ENCODE peak calls at places on chromosomes 11 and 22, in four cellular contexts. U is CD8-positive, alpha-beta T cell; C is neural progenitor cell; H is right atrium auricular region. I is an unnamed sample. For H3K27me3, the result is how much of the 10 kb centered on the place peaks cover.

GRCh38 chr11:117026593-117027330 is 71.5 kb downstream of the SIK3 start:
- DNase-seq in U (no peak), C (no peak), H (no peak), I (no peak)

GRCh38 chr11:30172158-30172557 is 58.7 kb upstream of the FSHB start:
- DNase-seq in U (no peak), C (no peak), H (no peak), I (no peak)

GRCh38 chr22:30572840-30573593 is 1.4 kb downstream of the GAL3ST1 start:
- DNase-seq in U (no peak), C (no peak), H (no peak), I (peak)

GRCh38 chr11:74490945-74491344 is 2.6 kb downstream of the LIPT2 start:
- DNase-seq in U (no peak), C (no peak), H (no peak), I (no peak)

GRCh38 chr22:38266120-38266519 is 6.7 kb downstream of the TMEM184B start:
- DNase-seq in U (no peak), C (no peak), H (no peak), I (no peak)

GRCh38 chr11:103344886-103345285 is 235.7 kb downstream of the DYNC2H1 start:
- DNase-seq in U (no peak), C (no peak), H (no peak), I (no peak)

GRCh38 chr22:24950272-24950902 is 2.1 kb upstream of the KIAA1671 start:
- DNase-seq in U (no peak), C (peak), H (no peak), I (peak)

GRCh38 chr22:50504245-50505211 is 3.0 kb downstream of the LMF2 start:
- DNase-seq in U (no peak), C (no peak), H (no peak), I (no peak)

GRCh38 chr11:3859373-3859881 is 4.0 kb downstream of the STIM1 start:
- DNase-seq in U (no peak), C (no peak), H (no peak), I (peak)

GRCh38 chr11:72127923-72128322 is 7.6 kb upstream of the FOLR3 start:
- DNase-seq in U (no peak), C (no peak), H (no peak), I (no peak)

GRCh38 chr11:19291064-19291463 is 50.3 kb upstream of the E2F8 start:
- DNase-seq in U (no peak), C (no peak), H (no peak), I (no peak)

GRCh38 chr22:39405346-39406085 is 5.9 kb downstream of the TAB1 start:
- DNase-seq in U (no peak), C (peak), H (no peak), I (peak)

GRCh38 chr22:36546932-36547331 is 18.0 kb upstream of the EIF3D start:
- DNase-seq in U (no peak), C (no peak), H (no peak), I (no peak)

GRCh38 chr11:83573097-83573496 is 286.9 kb upstream of the CCDC90B start:
- DNase-seq in U (no peak), C (no peak), H (no peak), I (no peak)

GRCh38 chr22:50027639-50028537 is 15.3 kb upstream of the IL17REL start:
- DNase-seq in U (no peak), C (no peak), H (no peak), I (peak)

GRCh38 chr22:26367402-26368245 is 61.4 kb upstream of the ASPHD2 start:
- DNase-seq in U (peak), C (peak), H (no peak), I (peak)

GRCh38 chr22:47381240-47381639 is 618.8 kb downstream of the TBC1D22A start:
- DNase-seq in U (no peak), C (no peak), H (no peak), I (no peak)

GRCh38 chr11:61752117-61752924 is at the start of gene MYRF:
- DNase-seq in U (peak), C (peak), H (no peak), I (peak)

GRCh38 chr11:19511413-19512183 is 201.0 kb upstream of the NAV2 start:
- DNase-seq in U (no peak), C (no peak), H (peak), I (no peak)

GRCh38 chr11:64619811-64620285 is 28.8 kb downstream of the SLC22A12 start:
- DNase-seq in U (no peak), C (peak), H (no peak), I (peak)

GRCh38 chr11:102186836-102187235 is 76.6 kb downstream of the YAP1 start:
- DNase-seq in U (no peak), C (peak), H (no peak), I (peak)

GRCh38 chr11:69297926-69298777 is 4.2 kb downstream of the MYEOV start:
- DNase-seq in U (no peak), C (no peak), H (peak), I (peak)

GRCh38 chr11:73757598-73757997 is 3.3 kb downstream of the RAB6A start:
- DNase-seq in U (no peak), C (no peak), H (no peak), I (no peak)

GRCh38 chr11:29271616-29272015 is 745.2 kb downstream of the KCNA4 start:
- DNase-seq in U (no peak), C (no peak), H (no peak), I (no peak)

DNA sequence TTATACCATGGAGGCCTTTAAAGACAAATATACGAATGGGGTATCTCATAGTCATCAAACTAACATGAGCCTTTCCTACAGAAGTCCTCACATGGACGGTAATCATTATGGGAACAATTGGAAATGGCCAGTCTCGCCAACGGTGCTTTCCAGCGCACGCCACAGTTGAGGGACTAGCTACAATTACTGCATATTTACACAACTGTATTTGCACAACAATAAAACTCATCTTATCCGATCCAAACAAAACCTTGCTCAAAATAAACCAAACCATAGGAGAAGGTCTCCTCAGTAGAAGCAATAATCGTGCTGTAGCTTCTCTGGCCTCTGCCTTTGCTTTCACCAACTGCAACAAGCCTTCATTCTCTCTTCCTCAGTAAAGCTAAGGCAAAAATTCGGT is 5.9 kb downstream of the CADM1 start:
- DNase-seq in U (no peak), C (no peak), H (no peak), I (no peak)
- H3K27me3 ChIP-seq in U (under half), C (under half), H (under half), I (under half)

DNA sequence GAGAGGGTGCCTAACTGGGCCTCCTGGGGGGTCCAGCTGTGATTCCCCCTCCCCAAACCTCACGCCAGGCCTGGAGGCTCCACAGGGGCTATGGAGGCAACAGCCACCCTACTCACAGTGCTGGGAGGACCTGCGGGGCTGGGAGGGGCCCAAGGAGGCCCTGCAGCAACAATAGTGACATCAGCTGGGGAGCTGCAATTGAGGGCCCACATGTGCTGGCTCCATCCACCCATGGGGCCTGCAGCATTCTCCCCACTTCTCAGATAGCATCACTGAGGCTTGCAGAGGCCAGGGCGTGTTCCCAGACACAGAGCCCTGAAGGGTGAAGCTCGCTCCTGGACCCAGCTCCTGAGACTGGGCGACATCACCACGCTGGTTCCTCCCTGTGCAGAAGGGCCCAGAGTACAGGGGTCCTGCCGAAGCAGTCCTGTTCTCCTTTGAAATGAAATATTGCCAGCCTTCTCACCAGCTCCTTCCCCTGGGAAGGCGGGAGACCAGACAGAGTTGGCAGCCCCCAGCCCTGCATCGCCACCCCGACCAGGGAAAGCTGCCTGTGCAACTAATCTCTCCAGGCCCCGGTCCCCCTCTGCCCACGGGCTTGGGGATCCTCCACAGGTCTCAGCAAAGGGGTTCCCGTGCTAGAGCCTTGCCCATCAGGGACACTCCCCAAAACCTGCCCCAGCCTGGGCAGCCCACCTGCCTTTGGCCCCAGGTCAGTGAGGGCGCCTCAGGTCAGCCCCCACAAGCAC is 8.9 kb upstream of the TBX1 start:
- DNase-seq in U (no peak), C (no peak), H (no peak), I (no peak)
- H3K27me3 ChIP-seq in U (under half), C (half or more), H (under half), I (under half)

DNA sequence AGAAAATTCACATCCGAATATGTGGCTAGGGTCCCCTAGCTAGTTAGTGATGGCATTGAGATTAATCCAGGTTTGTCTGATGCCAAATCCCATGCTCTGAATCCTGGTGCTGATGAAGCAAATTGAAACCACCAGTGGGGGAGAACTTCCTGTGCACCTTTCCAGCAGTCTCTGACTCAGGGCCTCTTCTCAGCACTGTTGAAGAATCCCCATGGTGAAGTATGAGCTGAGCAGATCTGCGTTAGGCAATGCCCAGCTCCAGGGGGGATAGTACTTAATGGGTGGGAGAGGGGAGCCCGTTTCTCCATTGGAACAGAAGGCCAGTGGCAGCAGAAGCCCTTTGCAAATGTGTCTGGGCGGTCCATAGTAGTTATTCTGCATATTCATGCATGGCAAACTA is 4.5 kb downstream of the POU2F3 start:
- DNase-seq in U (no peak), C (no peak), H (no peak), I (no peak)
- H3K27me3 ChIP-seq in U (under half), C (under half), H (under half), I (under half)

GRCh38 chr22:22788460-22789037 is 99.1 kb upstream of the IGLL5 start:
- DNase-seq in U (no peak), C (no peak), H (no peak), I (no peak)
- H3K27me3 ChIP-seq in U (under half), C (half or more), H (under half), I (under half)

GRCh38 chr11:70711095-70711910 is 313.0 kb downstream of the CTTN start:
- DNase-seq in U (no peak), C (no peak), H (no peak), I (peak)

GRCh38 chr11:70713436-70713835 is 315.1 kb downstream of the CTTN start:
- DNase-seq in U (no peak), C (no peak), H (no peak), I (no peak)

GRCh38 chr11:70711911-70712185 is 313.5 kb downstream of the CTTN start:
- DNase-seq in U (no peak), C (no peak), H (no peak), I (no peak)

GRCh38 chr11:70713988-70714665 is 315.8 kb downstream of the CTTN start:
- DNase-seq in U (no peak), C (peak), H (no peak), I (peak)

GRCh38 chr11:70712471-70712870 is 314.1 kb downstream of the CTTN start:
- DNase-seq in U (no peak), C (peak), H (no peak), I (peak)
- H3K27me3 ChIP-seq in U (under half), C (under half), H (under half), I (under half)